ENCODE peak calls at places on chromosomes 1 and 21, in nine cellular contexts. Q, B, E, V, P, K, X, J and S are unnamed samples.

GRCh38 chr1:175072131-175072941 is 4.7 kb downstream of the TNN start:
- DNase-seq in X (no peak), V (peak; percentile 58), B (no peak), J (no peak), Q (peak; percentile 74), K (peak; percentile 42), P (peak; percentile 91), E (no peak), S (peak; percentile 27)

GRCh38 chr1:231226161-231226560 is 14.9 kb upstream of the GNPAT start:
- DNase-seq in Q (no peak), K (no peak), X (no peak), P (no peak), B (no peak), J (no peak), E (no peak), V (no peak), S (no peak)

GRCh38 chr1:156104065-156104810 is 10.3 kb upstream of the LMNA start:
- DNase-seq in B (peak; percentile 96), J (no peak), X (peak; percentile 39), P (no peak), V (peak; percentile 88), K (peak; percentile 58), E (peak; percentile 79), Q (peak; percentile 80), S (no peak)

GRCh38 chr1:244397086-244397485 is 54.6 kb downstream of the ADSS2 start:
- DNase-seq in X (no peak), Q (no peak), J (no peak), P (no peak), E (no peak), V (no peak), B (no peak), K (no peak), S (no peak)

GRCh38 chr1:23444104-23444533 is 19.6 kb upstream of the TCEA3 start:
- DNase-seq in X (peak; percentile 61), J (no peak), K (peak; percentile 80), V (peak; percentile 84), P (no peak), E (peak; percentile 74), Q (peak; percentile 72), B (peak; percentile 97), S (no peak)

GRCh38 chr1:61090546-61090945 is 8.2 kb downstream of the NFIA start:
- DNase-seq in X (no peak), V (no peak), E (no peak), Q (no peak), K (no peak), B (no peak), P (no peak), J (no peak), S (no peak)

GRCh38 chr1:161908264-161908663 is 115.4 kb downstream of the OLFML2B start:
- DNase-seq in V (no peak), X (no peak), K (no peak), B (no peak), J (no peak), P (no peak), Q (no peak), E (no peak), S (no peak)

GRCh38 chr1:41648230-41648629 is 163.7 kb upstream of the EDN2 start:
- DNase-seq in Q (no peak), J (no peak), V (no peak), K (no peak), P (no peak), X (no peak), E (no peak), B (peak; percentile 52), S (no peak)

GRCh38 chr1:93658188-93658587 is 23.4 kb downstream of the BCAR3 start:
- DNase-seq in X (no peak), V (no peak), Q (peak; percentile 41), K (no peak), B (no peak), P (no peak), E (no peak), J (no peak), S (no peak)

GRCh38 chr1:31532114-31532644 is 44.1 kb upstream of the TINAGL1 start:
- DNase-seq in B (no peak), V (no peak), E (no peak), K (no peak), J (no peak), X (no peak), Q (no peak), P (no peak), S (no peak)

GRCh38 chr1:248696261-248696660 is 6.3 kb downstream of the OR14I1 start:
- DNase-seq in E (no peak), X (no peak), Q (no peak), J (no peak), K (peak; percentile 56), P (peak; percentile 65), V (no peak), B (no peak), S (no peak)

GRCh38 chr21:42527489-42528158 is 14.0 kb downstream of the SLC37A1 start:
- DNase-seq in B (peak; percentile 81), E (no peak), V (no peak), P (no peak), K (no peak), Q (no peak), J (no peak), X (no peak), S (no peak)

GRCh38 chr1:231694465-231695077 is 68.0 kb downstream of the DISC1 start:
- DNase-seq in V (no peak), Q (no peak), E (no peak), B (no peak), K (no peak), P (no peak), J (no peak), X (no peak), S (no peak)

GRCh38 chr1:64098856-64099606 is 104.4 kb upstream of the UBE2U start:
- DNase-seq in B (no peak), K (no peak), X (no peak), V (no peak), J (no peak), P (no peak), Q (no peak), E (no peak), S (no peak)

DNA sequence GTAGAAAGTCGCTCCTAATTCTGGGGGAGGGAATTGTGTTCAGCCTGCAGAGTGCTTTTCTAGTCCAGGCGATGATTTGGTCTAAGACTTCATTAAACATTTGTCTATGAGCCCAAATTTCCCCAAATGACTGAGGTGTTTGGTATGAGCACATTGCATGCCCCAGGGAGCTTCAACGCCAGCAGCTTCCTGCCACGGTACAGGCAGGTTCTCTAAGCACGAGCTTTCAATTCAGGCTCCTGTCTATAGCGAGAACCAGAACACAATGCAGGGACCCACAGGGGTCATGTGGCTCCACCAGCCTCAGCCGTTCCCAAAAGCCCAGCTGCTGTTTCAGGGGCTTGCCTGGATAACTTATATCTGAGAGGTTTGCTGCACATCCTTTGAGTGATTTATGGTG is 34.1 kb upstream of the H6PD start:
- DNase-seq in E (no peak), X (no peak), B (no peak), J (no peak), V (no peak), Q (peak; percentile 61), K (no peak), P (no peak), S (no peak)
- TF ChIP-seq POLR2A in E (no peak), X (no peak), B (no peak), J (no peak), V (no peak), Q (peak; percentile 38), K (no peak), P (no peak), S (no peak)

DNA sequence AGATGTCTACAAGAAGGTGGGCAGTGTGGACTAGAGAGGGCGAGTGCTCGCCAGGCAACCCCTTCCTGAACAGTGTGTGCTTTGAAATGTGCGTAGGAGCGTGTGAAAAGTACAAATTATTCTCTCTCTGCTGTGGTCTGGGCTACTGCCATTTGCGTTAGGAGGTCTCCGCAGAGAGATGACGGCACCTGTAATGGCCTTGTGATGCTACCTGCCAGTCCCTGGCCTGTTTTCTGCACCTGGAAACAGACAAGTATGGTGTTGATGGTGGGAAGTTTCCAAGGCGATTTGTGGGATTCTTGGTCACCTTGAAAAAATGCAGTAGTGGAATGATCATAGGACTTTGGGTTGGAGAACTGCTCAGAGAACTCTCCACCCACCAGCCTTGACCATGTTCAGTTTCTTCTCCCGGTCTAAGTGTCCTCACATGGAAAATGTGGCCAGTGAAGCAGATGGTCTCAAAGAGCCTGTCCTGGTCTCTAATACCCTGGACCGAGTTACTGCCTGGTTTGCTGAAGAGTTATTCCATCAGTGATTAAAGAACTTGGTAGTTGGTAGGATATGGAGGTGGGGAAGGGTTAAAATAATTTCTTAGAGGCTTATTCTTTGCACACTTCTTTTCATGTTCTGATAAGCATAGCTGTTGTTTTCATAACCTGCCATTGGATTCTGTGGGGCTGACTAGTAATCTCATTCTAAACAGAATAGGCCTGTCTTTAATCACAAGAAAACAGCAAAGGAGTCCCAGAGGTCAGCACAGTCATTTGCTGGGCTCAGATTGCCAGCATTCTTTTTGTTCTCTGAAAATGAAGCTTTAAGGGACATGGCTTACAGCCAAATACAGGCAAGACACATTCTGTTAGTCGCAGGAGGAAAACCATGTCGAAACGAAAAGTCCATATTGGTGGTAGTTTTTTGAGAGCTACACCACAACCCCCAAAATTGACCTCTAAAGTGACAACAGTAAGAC is 74.7 kb downstream of the MRPS6 start:
- DNase-seq in V (no peak), Q (peak; percentile 33), J (no peak), E (peak; percentile 53), K (peak; percentile 29), X (no peak), B (no peak), P (no peak), S (no peak)
- TF ChIP-seq POLR2A in V (no peak), Q (no peak), J (no peak), E (no peak), K (no peak), X (no peak), B (no peak), P (no peak), S (no peak)

DNA sequence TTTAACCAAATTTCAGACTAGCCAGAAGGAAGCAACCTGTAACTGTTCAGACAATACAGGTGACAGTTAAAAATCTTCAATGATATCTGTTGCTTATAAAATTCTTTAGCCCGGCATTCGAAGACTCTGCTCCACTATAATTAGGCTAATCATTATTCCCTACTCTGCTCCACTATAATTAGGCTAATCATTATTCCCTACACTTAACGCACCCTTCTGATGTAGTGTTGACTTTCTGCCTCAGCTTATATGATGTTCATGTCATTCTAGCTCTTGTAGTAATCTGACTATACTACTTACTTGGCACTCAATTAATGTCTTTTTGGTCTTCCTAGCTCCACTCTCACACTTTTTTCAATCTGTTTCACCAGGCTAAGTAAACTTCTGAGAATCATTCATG is 13.3 kb downstream of the TESK2 start:
- DNase-seq in K (no peak), E (no peak), V (no peak), Q (no peak), J (no peak), X (no peak), P (no peak), B (no peak), S (no peak)
- TF ChIP-seq POLR2A in K (no peak), E (no peak), V (no peak), Q (no peak), J (no peak), X (no peak), P (no peak), B (no peak), S (no peak)

DNA sequence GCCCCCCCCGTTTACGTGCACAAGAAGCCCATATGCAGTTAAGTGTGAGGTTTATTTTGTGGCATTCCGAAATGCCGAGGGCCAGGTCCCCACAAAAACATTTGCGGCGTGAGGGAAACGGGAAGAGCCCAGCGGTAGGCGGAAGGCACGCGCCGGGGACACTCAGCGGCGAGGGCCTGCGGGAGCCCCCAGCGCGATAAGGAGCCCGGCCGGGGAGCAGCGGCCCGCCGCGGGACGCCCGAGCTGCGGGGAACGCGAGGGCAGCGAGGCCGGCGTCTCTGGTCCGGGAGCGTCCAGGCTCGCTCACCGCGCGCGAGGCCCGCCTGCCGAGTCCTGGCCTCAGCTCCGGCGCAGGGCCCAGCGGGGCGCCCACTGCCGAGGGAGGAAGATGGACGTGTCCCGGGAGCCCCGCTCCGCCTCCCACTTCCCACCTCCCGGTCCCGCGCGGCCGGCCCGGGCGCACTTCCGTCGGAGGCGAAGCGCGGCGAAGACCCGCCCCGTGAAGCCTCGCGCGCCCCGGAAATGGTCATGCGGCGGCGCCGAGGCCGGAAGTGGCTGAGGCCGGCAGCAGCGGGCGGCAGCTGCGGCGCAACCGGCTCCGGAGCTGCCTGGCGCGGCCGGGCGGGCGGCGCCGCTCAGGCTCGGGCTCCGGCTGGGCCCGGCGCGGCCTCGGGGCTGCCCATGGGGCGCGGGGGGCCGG is at the start of gene TRAPPC10:
- DNase-seq in K (peak; percentile 86), B (peak; percentile 95), X (peak; percentile 91), J (peak; percentile 96), Q (peak; percentile 80), E (peak; percentile 90), V (peak; percentile 83), P (peak; percentile 90), S (peak; percentile 85)
- TF ChIP-seq POLR2A in K (peak; percentile 51), B (peak; percentile 84), X (peak; percentile 93), J (peak; percentile 70), Q (peak; percentile 83), E (peak; percentile 91), V (peak; percentile 77), P (peak; percentile 74), S (peak; percentile 75)